ENCODE peak calls at places on chromosomes 4 and X, in six cellular contexts. One of them, this sample, is unnamed. For H3K36me3, the result is how much of the 10 kb centered on the place peaks cover.

GRCh38 chrX:11929476-11929875 is 171.4 kb downstream of the MSL3 start:
- DNase-seq in MM.1S: no peak
- DNase-seq in tibial artery: no peak
- DNase-seq in Peyer's patch: no peak
- DNase-seq in K562: no peak
- DNase-seq in brain microvascular endothelial cell: no peak
- DNase-seq in this sample: no peak

GRCh38 chrX:108437789-108438623 is at the start of gene COL4A6:
- DNase-seq in MM.1S: no peak
- DNase-seq in tibial artery: no peak
- DNase-seq in Peyer's patch: no peak
- DNase-seq in K562: peak
- DNase-seq in brain microvascular endothelial cell: peak
- DNase-seq in this sample: peak

GRCh38 chrX:120299928-120300327 is 11.3 kb downstream of the TMEM255A start:
- DNase-seq in MM.1S: no peak
- DNase-seq in tibial artery: no peak
- DNase-seq in Peyer's patch: no peak
- DNase-seq in K562: no peak
- DNase-seq in brain microvascular endothelial cell: no peak
- DNase-seq in this sample: no peak

GRCh38 chrX:39693298-39693697 is 404.5 kb downstream of the BCOR start:
- DNase-seq in MM.1S: no peak
- DNase-seq in tibial artery: no peak
- DNase-seq in Peyer's patch: no peak
- DNase-seq in K562: peak
- DNase-seq in brain microvascular endothelial cell: no peak
- DNase-seq in this sample: no peak

GRCh38 chr4:165355900-165356300 is 22.9 kb upstream of the CPE start:
- DNase-seq in MM.1S: peak
- DNase-seq in tibial artery: peak
- DNase-seq in Peyer's patch: no peak
- DNase-seq in K562: no peak
- DNase-seq in brain microvascular endothelial cell: peak
- DNase-seq in this sample: peak

GRCh38 chr4:108714880-108715279 is 48.0 kb downstream of the ETNPPL start:
- DNase-seq in MM.1S: no peak
- DNase-seq in tibial artery: no peak
- DNase-seq in Peyer's patch: no peak
- DNase-seq in K562: no peak
- DNase-seq in brain microvascular endothelial cell: no peak
- DNase-seq in this sample: no peak

GRCh38 chr4:43992552-43992951 is 456.1 kb downstream of the KCTD8 start:
- DNase-seq in MM.1S: no peak
- DNase-seq in tibial artery: no peak
- DNase-seq in Peyer's patch: no peak
- DNase-seq in K562: no peak
- DNase-seq in brain microvascular endothelial cell: no peak
- DNase-seq in this sample: no peak

GRCh38 chrX:112834976-112835375 is 5.7 kb downstream of the AMOT start:
- DNase-seq in MM.1S: no peak
- DNase-seq in tibial artery: no peak
- DNase-seq in Peyer's patch: no peak
- DNase-seq in K562: no peak
- DNase-seq in brain microvascular endothelial cell: no peak
- DNase-seq in this sample: no peak

GRCh38 chrX:17017134-17017533 is 70.7 kb downstream of the REPS2 start:
- DNase-seq in MM.1S: no peak
- DNase-seq in tibial artery: no peak
- DNase-seq in Peyer's patch: no peak
- DNase-seq in K562: no peak
- DNase-seq in brain microvascular endothelial cell: no peak
- DNase-seq in this sample: no peak

GRCh38 chrX:155028749-155029360 is 2.2 kb downstream of the FUNDC2 start:
- DNase-seq in MM.1S: no peak
- DNase-seq in tibial artery: no peak
- DNase-seq in Peyer's patch: no peak
- DNase-seq in K562: no peak
- DNase-seq in brain microvascular endothelial cell: peak
- DNase-seq in this sample: no peak

GRCh38 chrX:8374041-8374825 is 90.4 kb upstream of the VCX3B start:
- DNase-seq in MM.1S: no peak
- DNase-seq in tibial artery: no peak
- DNase-seq in Peyer's patch: no peak
- DNase-seq in K562: no peak
- DNase-seq in brain microvascular endothelial cell: no peak
- DNase-seq in this sample: no peak

GRCh38 chrX:39813631-39814246 is 284.0 kb downstream of the BCOR start:
- DNase-seq in MM.1S: no peak
- DNase-seq in tibial artery: peak
- DNase-seq in Peyer's patch: peak
- DNase-seq in K562: no peak
- DNase-seq in brain microvascular endothelial cell: peak
- DNase-seq in this sample: peak

GRCh38 chr4:189088783-189089182 is 851.9 kb upstream of the FRG1 start:
- DNase-seq in MM.1S: no peak
- DNase-seq in tibial artery: no peak
- DNase-seq in Peyer's patch: no peak
- DNase-seq in K562: no peak
- DNase-seq in brain microvascular endothelial cell: no peak
- DNase-seq in this sample: no peak

GRCh38 chr4:182555997-182556418 is 312.8 kb downstream of the TENM3 start:
- DNase-seq in MM.1S: no peak
- DNase-seq in tibial artery: no peak
- DNase-seq in Peyer's patch: no peak
- DNase-seq in K562: no peak
- DNase-seq in brain microvascular endothelial cell: peak
- DNase-seq in this sample: no peak

GRCh38 chr4:127622923-127623754 is 9.6 kb upstream of the INTU start:
- DNase-seq in MM.1S: no peak
- DNase-seq in tibial artery: peak
- DNase-seq in Peyer's patch: peak
- DNase-seq in K562: no peak
- DNase-seq in brain microvascular endothelial cell: peak
- DNase-seq in this sample: no peak

GRCh38 chr4:109921384-109921808 is 8.7 kb downstream of the EGF start:
- DNase-seq in MM.1S: no peak
- DNase-seq in tibial artery: no peak
- DNase-seq in Peyer's patch: no peak
- DNase-seq in K562: no peak
- DNase-seq in brain microvascular endothelial cell: peak
- DNase-seq in this sample: no peak

GRCh38 chrX:154049209-154050112 is 29.8 kb upstream of the IRAK1 start:
- DNase-seq in MM.1S: no peak
- DNase-seq in tibial artery: no peak
- DNase-seq in Peyer's patch: no peak
- DNase-seq in K562: no peak
- DNase-seq in brain microvascular endothelial cell: no peak
- DNase-seq in this sample: no peak

GRCh38 chrX:10173331-10173900 is 16.6 kb downstream of the CLCN4 start:
- DNase-seq in MM.1S: no peak
- DNase-seq in tibial artery: peak
- DNase-seq in Peyer's patch: no peak
- DNase-seq in K562: peak
- DNase-seq in brain microvascular endothelial cell: peak
- DNase-seq in this sample: peak

GRCh38 chrX:46803140-46803539 is 33.7 kb upstream of the RP2 start:
- DNase-seq in MM.1S: no peak
- DNase-seq in tibial artery: no peak
- DNase-seq in Peyer's patch: no peak
- DNase-seq in K562: no peak
- DNase-seq in brain microvascular endothelial cell: no peak
- DNase-seq in this sample: no peak

GRCh38 chrX:26442340-26442739 is 226.4 kb downstream of the MAGEB5 start:
- DNase-seq in MM.1S: peak
- DNase-seq in tibial artery: no peak
- DNase-seq in Peyer's patch: no peak
- DNase-seq in K562: no peak
- DNase-seq in brain microvascular endothelial cell: peak
- DNase-seq in this sample: no peak

GRCh38 chrX:15619053-15619772 is 18.5 kb upstream of the ACE2 start:
- DNase-seq in MM.1S: no peak
- DNase-seq in tibial artery: no peak
- DNase-seq in Peyer's patch: no peak
- DNase-seq in K562: no peak
- DNase-seq in brain microvascular endothelial cell: no peak
- DNase-seq in this sample: no peak

GRCh38 chr4:104494822-104495559 is at the start of gene CXXC4:
- DNase-seq in MM.1S: peak
- DNase-seq in tibial artery: peak
- DNase-seq in Peyer's patch: peak
- DNase-seq in K562: peak
- DNase-seq in brain microvascular endothelial cell: peak
- DNase-seq in this sample: peak

GRCh38 chr4:40908297-40908696 is 158.5 kb downstream of the NSUN7 start:
- DNase-seq in MM.1S: no peak
- DNase-seq in tibial artery: no peak
- DNase-seq in Peyer's patch: peak
- DNase-seq in K562: no peak
- DNase-seq in brain microvascular endothelial cell: no peak
- DNase-seq in this sample: no peak

GRCh38 chr4:175017751-175018150 is 99.6 kb downstream of the ADAM29 start:
- DNase-seq in MM.1S: no peak
- DNase-seq in tibial artery: no peak
- DNase-seq in Peyer's patch: no peak
- DNase-seq in K562: no peak
- DNase-seq in brain microvascular endothelial cell: no peak
- DNase-seq in this sample: no peak

GRCh38 chr4:8315343-8316250 is 46.0 kb downstream of the HTRA3 start:
- DNase-seq in MM.1S: peak
- DNase-seq in tibial artery: no peak
- DNase-seq in Peyer's patch: peak
- DNase-seq in K562: no peak
- DNase-seq in brain microvascular endothelial cell: peak
- DNase-seq in this sample: no peak

DNA sequence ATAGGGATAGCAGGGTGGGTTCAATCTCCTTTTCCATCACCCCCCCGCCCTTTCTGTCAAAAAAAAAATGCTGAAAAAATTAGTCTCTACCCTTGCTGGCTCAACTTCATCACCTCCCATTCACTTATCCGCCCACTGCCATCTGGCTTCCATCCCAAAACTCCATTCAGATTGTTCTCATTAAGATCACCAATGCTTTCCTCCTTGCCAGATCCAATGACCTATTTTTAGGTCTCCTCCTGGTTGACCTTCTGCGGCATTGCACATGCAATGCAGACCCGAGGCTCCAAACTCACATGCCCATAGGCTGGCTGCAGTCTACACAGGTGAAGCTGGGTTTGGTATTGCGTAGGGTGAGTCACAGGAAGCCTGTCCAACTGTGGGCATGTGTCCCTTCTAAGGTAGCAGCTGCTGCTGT is 21.1 kb upstream of the STIM2 start:
- DNase-seq in MM.1S: no peak
- DNase-seq in tibial artery: no peak
- DNase-seq in Peyer's patch: no peak
- DNase-seq in K562: no peak
- DNase-seq in brain microvascular endothelial cell: no peak
- DNase-seq in this sample: no peak
- H3K27ac ChIP-seq in MM.1S: no peak
- H3K27ac ChIP-seq in tibial artery: no peak
- H3K27ac ChIP-seq in Peyer's patch: no peak
- H3K27ac ChIP-seq in K562: no peak
- H3K27ac ChIP-seq in brain microvascular endothelial cell: no peak
- H3K27ac ChIP-seq in this sample: no peak

GRCh38 chr4:112770111-112770510 is 133.2 kb downstream of the LARP7 start:
- DNase-seq in MM.1S: no peak
- DNase-seq in tibial artery: no peak
- DNase-seq in Peyer's patch: no peak
- DNase-seq in K562: no peak
- DNase-seq in brain microvascular endothelial cell: no peak
- DNase-seq in this sample: no peak

GRCh38 chr4:112767386-112767785 is 130.4 kb downstream of the LARP7 start:
- DNase-seq in MM.1S: no peak
- DNase-seq in tibial artery: no peak
- DNase-seq in Peyer's patch: no peak
- DNase-seq in K562: no peak
- DNase-seq in brain microvascular endothelial cell: no peak
- DNase-seq in this sample: no peak

GRCh38 chr4:112765317-112765989 is 128.5 kb downstream of the LARP7 start:
- DNase-seq in MM.1S: peak
- DNase-seq in tibial artery: no peak
- DNase-seq in Peyer's patch: no peak
- DNase-seq in K562: peak
- DNase-seq in brain microvascular endothelial cell: peak
- DNase-seq in this sample: no peak

GRCh38 chr4:112766422-112766821 is 129.5 kb downstream of the LARP7 start:
- DNase-seq in MM.1S: peak
- DNase-seq in tibial artery: peak
- DNase-seq in Peyer's patch: no peak
- DNase-seq in K562: no peak
- DNase-seq in brain microvascular endothelial cell: peak
- DNase-seq in this sample: no peak
- TF ChIP-seq CTCF in MM.1S: peak
- TF ChIP-seq CTCF in tibial artery: no peak
- TF ChIP-seq CTCF in Peyer's patch: no peak
- TF ChIP-seq CTCF in K562: no peak
- TF ChIP-seq CTCF in brain microvascular endothelial cell: peak
- TF ChIP-seq CTCF in this sample: peak

GRCh38 chr4:15592799-15593198 is 62.4 kb downstream of the FBXL5 start:
- DNase-seq in MM.1S: no peak
- DNase-seq in tibial artery: no peak
- DNase-seq in Peyer's patch: no peak
- DNase-seq in K562: no peak
- DNase-seq in brain microvascular endothelial cell: no peak
- DNase-seq in this sample: no peak

GRCh38 chr4:15601862-15602261 is 53.3 kb downstream of the FBXL5 start:
- DNase-seq in MM.1S: no peak
- DNase-seq in tibial artery: no peak
- DNase-seq in Peyer's patch: no peak
- DNase-seq in K562: no peak
- DNase-seq in brain microvascular endothelial cell: no peak
- DNase-seq in this sample: no peak

GRCh38 chr4:15600176-15600575 is 55.0 kb downstream of the FBXL5 start:
- DNase-seq in MM.1S: no peak
- DNase-seq in tibial artery: no peak
- DNase-seq in Peyer's patch: no peak
- DNase-seq in K562: no peak
- DNase-seq in brain microvascular endothelial cell: no peak
- DNase-seq in this sample: no peak

DNA sequence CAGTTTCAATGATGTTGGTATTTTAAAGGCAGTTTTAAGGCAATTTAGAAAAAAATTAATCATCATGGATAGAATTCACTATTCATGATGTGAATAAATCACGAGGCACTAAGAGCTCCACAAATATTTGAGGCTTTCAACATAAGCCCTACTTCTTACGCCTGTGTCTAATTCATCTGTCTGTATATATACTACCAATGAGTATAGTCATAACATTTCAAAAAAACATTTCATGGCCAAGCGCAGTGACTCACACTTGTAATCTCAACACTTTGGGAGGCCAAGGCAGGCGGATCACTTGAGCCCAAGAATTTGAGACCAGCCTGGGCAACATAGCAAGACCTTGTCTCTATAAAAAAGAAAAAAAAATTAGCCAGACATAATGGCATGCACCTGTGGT is 56.5 kb downstream of the FBXL5 start:
- DNase-seq in MM.1S: no peak
- DNase-seq in tibial artery: no peak
- DNase-seq in Peyer's patch: no peak
- DNase-seq in K562: no peak
- DNase-seq in brain microvascular endothelial cell: peak
- DNase-seq in this sample: no peak
- H3K36me3 ChIP-seq in MM.1S: under half
- H3K36me3 ChIP-seq in tibial artery: under half
- H3K36me3 ChIP-seq in Peyer's patch: under half
- H3K36me3 ChIP-seq in K562: under half
- H3K36me3 ChIP-seq in brain microvascular endothelial cell: under half
- H3K36me3 ChIP-seq in this sample: under half

GRCh38 chr4:139560396-139561084 is 4.5 kb upstream of the SETD7 start:
- DNase-seq in MM.1S: no peak
- DNase-seq in tibial artery: no peak
- DNase-seq in Peyer's patch: no peak
- DNase-seq in K562: no peak
- DNase-seq in brain microvascular endothelial cell: no peak
- DNase-seq in this sample: no peak
- H3K27ac ChIP-seq in MM.1S: no peak
- H3K27ac ChIP-seq in tibial artery: no peak
- H3K27ac ChIP-seq in Peyer's patch: peak
- H3K27ac ChIP-seq in K562: no peak
- H3K27ac ChIP-seq in brain microvascular endothelial cell: no peak
- H3K27ac ChIP-seq in this sample: peak

This sample was measured in heart right ventricle.